ENCODE peak calls at places on chromosomes 6 and 20, in nine cellular contexts. One of them, this sample, is unnamed.
A peak's percentile ranks its signal among the peaks of the same experiment; 100 is the strongest.

GRCh38 chr6:2507638-2508037 is 243.1 kb downstream of the MYLK4 start:
- DNase-seq in colonic mucosa: no peak
- DNase-seq in fibroblast of mammary gland: no peak
- DNase-seq in AG09309: no peak
- DNase-seq in gastrocnemius medialis: no peak
- DNase-seq in fibroblast of the aortic adventitia: no peak
- DNase-seq in AG10803: no peak
- DNase-seq in left ventricle myocardium inferior: no peak
- DNase-seq in astrocyte: no peak
- DNase-seq in this sample: no peak

GRCh38 chr6:75109757-75110156 is 96.1 kb downstream of the COL12A1 start:
- DNase-seq in colonic mucosa: no peak
- DNase-seq in fibroblast of mammary gland: no peak
- DNase-seq in AG09309: no peak
- DNase-seq in gastrocnemius medialis: no peak
- DNase-seq in fibroblast of the aortic adventitia: no peak
- DNase-seq in AG10803: no peak
- DNase-seq in left ventricle myocardium inferior: no peak
- DNase-seq in astrocyte: no peak
- DNase-seq in this sample: no peak

GRCh38 chr6:70398783-70399730 is 14.3 kb upstream of the FAM135A start:
- DNase-seq in colonic mucosa: peak; percentile 70
- DNase-seq in fibroblast of mammary gland: peak; percentile 42
- DNase-seq in AG09309: no peak
- DNase-seq in gastrocnemius medialis: no peak
- DNase-seq in fibroblast of the aortic adventitia: peak; percentile 27
- DNase-seq in AG10803: peak; percentile 13
- DNase-seq in left ventricle myocardium inferior: no peak
- DNase-seq in astrocyte: peak; percentile 53
- DNase-seq in this sample: peak; percentile 43

GRCh38 chr6:39681566-39682250 is 43.5 kb downstream of the KIF6 start:
- DNase-seq in colonic mucosa: no peak
- DNase-seq in fibroblast of mammary gland: peak; percentile 10
- DNase-seq in AG09309: no peak
- DNase-seq in gastrocnemius medialis: no peak
- DNase-seq in fibroblast of the aortic adventitia: no peak
- DNase-seq in AG10803: peak; percentile 44
- DNase-seq in left ventricle myocardium inferior: no peak
- DNase-seq in astrocyte: peak; percentile 52
- DNase-seq in this sample: no peak

GRCh38 chr20:64155258-64156135 is 8.8 kb upstream of the MYT1 start:
- DNase-seq in colonic mucosa: no peak
- DNase-seq in fibroblast of mammary gland: no peak
- DNase-seq in AG09309: no peak
- DNase-seq in gastrocnemius medialis: no peak
- DNase-seq in fibroblast of the aortic adventitia: no peak
- DNase-seq in AG10803: no peak
- DNase-seq in left ventricle myocardium inferior: no peak
- DNase-seq in astrocyte: no peak
- DNase-seq in this sample: no peak

GRCh38 chr6:158487495-158487894 is 72.4 kb upstream of the TMEM181 start:
- DNase-seq in colonic mucosa: no peak
- DNase-seq in fibroblast of mammary gland: peak; percentile 49
- DNase-seq in AG09309: no peak
- DNase-seq in gastrocnemius medialis: no peak
- DNase-seq in fibroblast of the aortic adventitia: no peak
- DNase-seq in AG10803: peak; percentile 22
- DNase-seq in left ventricle myocardium inferior: no peak
- DNase-seq in astrocyte: peak; percentile 56
- DNase-seq in this sample: no peak

GRCh38 chr6:134797400-134798113 is 152.3 kb downstream of the ALDH8A1 start:
- DNase-seq in colonic mucosa: no peak
- DNase-seq in fibroblast of mammary gland: no peak
- DNase-seq in AG09309: no peak
- DNase-seq in gastrocnemius medialis: peak; percentile 73
- DNase-seq in fibroblast of the aortic adventitia: no peak
- DNase-seq in AG10803: no peak
- DNase-seq in left ventricle myocardium inferior: no peak
- DNase-seq in astrocyte: no peak
- DNase-seq in this sample: no peak

GRCh38 chr6:53547166-53547814 is 2.4 kb upstream of the GCLC start:
- DNase-seq in colonic mucosa: peak; percentile 40
- DNase-seq in fibroblast of mammary gland: no peak
- DNase-seq in AG09309: no peak
- DNase-seq in gastrocnemius medialis: no peak
- DNase-seq in fibroblast of the aortic adventitia: no peak
- DNase-seq in AG10803: no peak
- DNase-seq in left ventricle myocardium inferior: no peak
- DNase-seq in astrocyte: no peak
- DNase-seq in this sample: no peak

GRCh38 chr20:34850969-34851368 is 21.7 kb downstream of the GGT7 start:
- DNase-seq in colonic mucosa: no peak
- DNase-seq in fibroblast of mammary gland: no peak
- DNase-seq in AG09309: no peak
- DNase-seq in gastrocnemius medialis: no peak
- DNase-seq in fibroblast of the aortic adventitia: no peak
- DNase-seq in AG10803: no peak
- DNase-seq in left ventricle myocardium inferior: no peak
- DNase-seq in astrocyte: no peak
- DNase-seq in this sample: no peak

GRCh38 chr6:79070206-79070825 is 7.7 kb downstream of the PHIP start:
- DNase-seq in colonic mucosa: no peak
- DNase-seq in fibroblast of mammary gland: peak; percentile 20
- DNase-seq in AG09309: no peak
- DNase-seq in gastrocnemius medialis: no peak
- DNase-seq in fibroblast of the aortic adventitia: no peak
- DNase-seq in AG10803: no peak
- DNase-seq in left ventricle myocardium inferior: no peak
- DNase-seq in astrocyte: peak; percentile 16
- DNase-seq in this sample: no peak

GRCh38 chr6:19812512-19813119 is 24.6 kb upstream of the ID4 start:
- DNase-seq in colonic mucosa: no peak
- DNase-seq in fibroblast of mammary gland: peak; percentile 61
- DNase-seq in AG09309: peak; percentile 46
- DNase-seq in gastrocnemius medialis: no peak
- DNase-seq in fibroblast of the aortic adventitia: peak; percentile 83
- DNase-seq in AG10803: peak; percentile 72
- DNase-seq in left ventricle myocardium inferior: no peak
- DNase-seq in astrocyte: peak; percentile 39
- DNase-seq in this sample: peak; percentile 81

GRCh38 chr6:169813969-169814368 is 62.5 kb downstream of the ERMARD start:
- DNase-seq in colonic mucosa: no peak
- DNase-seq in fibroblast of mammary gland: no peak
- DNase-seq in AG09309: no peak
- DNase-seq in gastrocnemius medialis: no peak
- DNase-seq in fibroblast of the aortic adventitia: no peak
- DNase-seq in AG10803: no peak
- DNase-seq in left ventricle myocardium inferior: no peak
- DNase-seq in astrocyte: no peak
- DNase-seq in this sample: no peak

GRCh38 chr20:44858959-44859358 is 26.5 kb upstream of the YWHAB start:
- DNase-seq in colonic mucosa: peak; percentile 50
- DNase-seq in fibroblast of mammary gland: peak; percentile 14
- DNase-seq in AG09309: no peak
- DNase-seq in gastrocnemius medialis: no peak
- DNase-seq in fibroblast of the aortic adventitia: peak; percentile 46
- DNase-seq in AG10803: no peak
- DNase-seq in left ventricle myocardium inferior: no peak
- DNase-seq in astrocyte: no peak
- DNase-seq in this sample: no peak

GRCh38 chr6:1621328-1621701 is 11.6 kb downstream of the FOXC1 start:
- DNase-seq in colonic mucosa: no peak
- DNase-seq in fibroblast of mammary gland: no peak
- DNase-seq in AG09309: no peak
- DNase-seq in gastrocnemius medialis: no peak
- DNase-seq in fibroblast of the aortic adventitia: no peak
- DNase-seq in AG10803: no peak
- DNase-seq in left ventricle myocardium inferior: no peak
- DNase-seq in astrocyte: no peak
- DNase-seq in this sample: no peak

GRCh38 chr6:162331911-162332310 is 395.7 kb downstream of the PRKN start:
- DNase-seq in colonic mucosa: no peak
- DNase-seq in fibroblast of mammary gland: no peak
- DNase-seq in AG09309: no peak
- DNase-seq in gastrocnemius medialis: no peak
- DNase-seq in fibroblast of the aortic adventitia: no peak
- DNase-seq in AG10803: no peak
- DNase-seq in left ventricle myocardium inferior: no peak
- DNase-seq in astrocyte: no peak
- DNase-seq in this sample: no peak

GRCh38 chr6:146785001-146785585 is 186.3 kb downstream of the ADGB start:
- DNase-seq in colonic mucosa: peak; percentile 25
- DNase-seq in fibroblast of mammary gland: peak; percentile 55
- DNase-seq in AG09309: no peak
- DNase-seq in gastrocnemius medialis: no peak
- DNase-seq in fibroblast of the aortic adventitia: peak; percentile 50
- DNase-seq in AG10803: peak; percentile 21
- DNase-seq in left ventricle myocardium inferior: no peak
- DNase-seq in astrocyte: peak; percentile 6
- DNase-seq in this sample: peak; percentile 65

GRCh38 chr6:37757381-37757780 is 59.7 kb upstream of the MDGA1 start:
- DNase-seq in colonic mucosa: no peak
- DNase-seq in fibroblast of mammary gland: no peak
- DNase-seq in AG09309: no peak
- DNase-seq in gastrocnemius medialis: no peak
- DNase-seq in fibroblast of the aortic adventitia: no peak
- DNase-seq in AG10803: no peak
- DNase-seq in left ventricle myocardium inferior: no peak
- DNase-seq in astrocyte: no peak
- DNase-seq in this sample: no peak

GRCh38 chr20:13865825-13866351 is 81.1 kb downstream of the NDUFAF5 start:
- DNase-seq in colonic mucosa: peak; percentile 28
- DNase-seq in fibroblast of mammary gland: peak; percentile 82
- DNase-seq in AG09309: peak; percentile 35
- DNase-seq in gastrocnemius medialis: no peak
- DNase-seq in fibroblast of the aortic adventitia: peak; percentile 21
- DNase-seq in AG10803: peak; percentile 97
- DNase-seq in left ventricle myocardium inferior: no peak
- DNase-seq in astrocyte: peak; percentile 23
- DNase-seq in this sample: no peak

GRCh38 chr6:96014846-96015245 is 928 bp upstream of the FUT9 start:
- DNase-seq in colonic mucosa: no peak
- DNase-seq in fibroblast of mammary gland: no peak
- DNase-seq in AG09309: no peak
- DNase-seq in gastrocnemius medialis: no peak
- DNase-seq in fibroblast of the aortic adventitia: no peak
- DNase-seq in AG10803: no peak
- DNase-seq in left ventricle myocardium inferior: no peak
- DNase-seq in astrocyte: no peak
- DNase-seq in this sample: no peak
- H3K4me3 ChIP-seq in colonic mucosa: no peak overlapping the region
- H3K4me3 ChIP-seq in fibroblast of mammary gland: no peak overlapping the region
- H3K4me3 ChIP-seq in AG09309: no peak overlapping the region
- H3K4me3 ChIP-seq in gastrocnemius medialis: no peak overlapping the region
- H3K4me3 ChIP-seq in fibroblast of the aortic adventitia: no peak overlapping the region
- H3K4me3 ChIP-seq in AG10803: no peak overlapping the region
- H3K4me3 ChIP-seq in left ventricle myocardium inferior: no peak overlapping the region
- H3K4me3 ChIP-seq in astrocyte: no peak overlapping the region
- H3K4me3 ChIP-seq in this sample: no peak overlapping the region

DNA sequence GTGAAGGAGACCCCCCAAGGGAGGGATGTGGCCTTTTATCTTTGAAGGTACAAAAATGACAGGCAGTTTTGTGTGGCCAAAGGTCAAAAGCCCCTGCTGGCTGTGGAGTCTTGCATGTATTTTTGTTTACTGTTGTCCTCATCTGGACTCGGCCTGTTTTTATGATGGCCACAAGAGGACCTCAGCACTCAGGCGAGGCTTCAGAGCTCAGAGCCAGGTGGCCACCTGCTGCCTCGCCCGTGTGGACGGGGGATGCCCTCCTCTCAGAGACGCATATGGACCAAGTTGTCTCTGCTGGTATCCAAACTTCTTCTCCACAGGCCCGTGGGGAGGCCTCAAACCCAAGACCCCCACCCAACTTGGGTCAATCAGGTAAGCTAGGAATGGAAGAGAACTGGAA is 118.2 kb downstream of the DACT2 start:
- DNase-seq in colonic mucosa: no peak
- DNase-seq in fibroblast of mammary gland: no peak
- DNase-seq in AG09309: no peak
- DNase-seq in gastrocnemius medialis: no peak
- DNase-seq in fibroblast of the aortic adventitia: no peak
- DNase-seq in AG10803: no peak
- DNase-seq in left ventricle myocardium inferior: no peak
- DNase-seq in astrocyte: no peak
- DNase-seq in this sample: no peak
- TF ChIP-seq CTCF in colonic mucosa: peak; percentile 35
- TF ChIP-seq CTCF in fibroblast of mammary gland: no peak
- TF ChIP-seq CTCF in AG09309: no peak
- TF ChIP-seq CTCF in gastrocnemius medialis: no peak
- TF ChIP-seq CTCF in fibroblast of the aortic adventitia: no peak
- TF ChIP-seq CTCF in AG10803: no peak
- TF ChIP-seq CTCF in left ventricle myocardium inferior: peak; percentile 19
- TF ChIP-seq CTCF in astrocyte: no peak
- TF ChIP-seq CTCF in this sample: peak; percentile 20

GRCh38 chr6:36128793-36129192 is 1.5 kb upstream of the MAPK13 start:
- DNase-seq in colonic mucosa: no peak
- DNase-seq in fibroblast of mammary gland: no peak
- DNase-seq in AG09309: no peak
- DNase-seq in gastrocnemius medialis: no peak
- DNase-seq in fibroblast of the aortic adventitia: no peak
- DNase-seq in AG10803: no peak
- DNase-seq in left ventricle myocardium inferior: no peak
- DNase-seq in astrocyte: no peak
- DNase-seq in this sample: no peak
- H3K4me3 ChIP-seq in colonic mucosa: no peak overlapping the region
- H3K4me3 ChIP-seq in fibroblast of mammary gland: no peak overlapping the region
- H3K4me3 ChIP-seq in AG09309: no peak overlapping the region
- H3K4me3 ChIP-seq in gastrocnemius medialis: no peak overlapping the region
- H3K4me3 ChIP-seq in fibroblast of the aortic adventitia: no peak overlapping the region
- H3K4me3 ChIP-seq in AG10803: no peak overlapping the region
- H3K4me3 ChIP-seq in left ventricle myocardium inferior: no peak overlapping the region
- H3K4me3 ChIP-seq in astrocyte: no peak overlapping the region
- H3K4me3 ChIP-seq in this sample: no peak overlapping the region

GRCh38 chr20:51022227-51022802 is 592 bp downstream of the KCNG1 start:
- DNase-seq in colonic mucosa: no peak
- DNase-seq in fibroblast of mammary gland: no peak
- DNase-seq in AG09309: no peak
- DNase-seq in gastrocnemius medialis: no peak
- DNase-seq in fibroblast of the aortic adventitia: no peak
- DNase-seq in AG10803: no peak
- DNase-seq in left ventricle myocardium inferior: no peak
- DNase-seq in astrocyte: no peak
- DNase-seq in this sample: no peak

GRCh38 chr20:51024761-51025160 is 1.9 kb upstream of the KCNG1 start:
- DNase-seq in colonic mucosa: no peak
- DNase-seq in fibroblast of mammary gland: no peak
- DNase-seq in AG09309: no peak
- DNase-seq in gastrocnemius medialis: no peak
- DNase-seq in fibroblast of the aortic adventitia: no peak
- DNase-seq in AG10803: no peak
- DNase-seq in left ventricle myocardium inferior: no peak
- DNase-seq in astrocyte: no peak
- DNase-seq in this sample: no peak

GRCh38 chr20:51023617-51024155 is 779 bp upstream of the KCNG1 start:
- DNase-seq in colonic mucosa: no peak
- DNase-seq in fibroblast of mammary gland: no peak
- DNase-seq in AG09309: no peak
- DNase-seq in gastrocnemius medialis: no peak
- DNase-seq in fibroblast of the aortic adventitia: no peak
- DNase-seq in AG10803: no peak
- DNase-seq in left ventricle myocardium inferior: no peak
- DNase-seq in astrocyte: no peak
- DNase-seq in this sample: no peak

GRCh38 chr20:51021067-51022025 is 1.6 kb downstream of the KCNG1 start:
- DNase-seq in colonic mucosa: no peak
- DNase-seq in fibroblast of mammary gland: peak; percentile 35
- DNase-seq in AG09309: no peak
- DNase-seq in gastrocnemius medialis: no peak
- DNase-seq in fibroblast of the aortic adventitia: peak; percentile 21
- DNase-seq in AG10803: peak; percentile 38
- DNase-seq in left ventricle myocardium inferior: no peak
- DNase-seq in astrocyte: peak; percentile 42
- DNase-seq in this sample: peak; percentile 38

GRCh38 chr20:51022803-51023616 is at the start of gene KCNG1:
- DNase-seq in colonic mucosa: peak; percentile 78
- DNase-seq in fibroblast of mammary gland: peak; percentile 56
- DNase-seq in AG09309: no peak
- DNase-seq in gastrocnemius medialis: no peak
- DNase-seq in fibroblast of the aortic adventitia: peak; percentile 52
- DNase-seq in AG10803: peak; percentile 77
- DNase-seq in left ventricle myocardium inferior: peak; percentile 68
- DNase-seq in astrocyte: peak; percentile 55
- DNase-seq in this sample: peak; percentile 69
- TF ChIP-seq CTCF in colonic mucosa: no peak
- TF ChIP-seq CTCF in fibroblast of mammary gland: no peak
- TF ChIP-seq CTCF in AG09309: no peak
- TF ChIP-seq CTCF in gastrocnemius medialis: no peak
- TF ChIP-seq CTCF in fibroblast of the aortic adventitia: peak; percentile 10
- TF ChIP-seq CTCF in AG10803: no peak
- TF ChIP-seq CTCF in left ventricle myocardium inferior: no peak
- TF ChIP-seq CTCF in astrocyte: no peak
- TF ChIP-seq CTCF in this sample: no peak